ENCODE peak calls at places on chromosomes 13 and 19, in seven cellular contexts. S is neural progenitor cell; P is smooth muscle cell of the brain vasculature; Q is retinal pigment epithelial cell; K is ureter; E is heart right ventricle; F is activated CD4-positive, alpha-beta memory T cell treated with anti-CD3 and anti-CD28 coated beads, Interleukin-2, amount 10 ng/mL, durations not matched to agents 7 days and 5 days. V is an unnamed sample.

GRCh38 chr13:98517576-98518310 is 59.2 kb downstream of the STK24 start:
- DNase-seq in S (no peak), P (no peak), Q (no peak), K (no peak), E (no peak), F (peak), V (no peak)

GRCh38 chr19:55118401-55118991 is 1.1 kb upstream of the PPP1R12C start:
- DNase-seq in S (peak), P (peak), Q (no peak), K (no peak), E (peak), F (peak), V (no peak)

GRCh38 chr13:113140677-113141590 is 17.5 kb upstream of the PROZ start:
- DNase-seq in S (no peak), P (no peak), Q (no peak), K (peak), E (no peak), F (no peak), V (no peak)

GRCh38 chr19:14091086-14091884 is 734 bp upstream of the SAMD1 start:
- DNase-seq in S (no peak), P (no peak), Q (no peak), K (peak), E (no peak), F (peak), V (no peak)

GRCh38 chr19:38277969-38278680 is 13.8 kb downstream of the SPINT2 start:
- DNase-seq in S (no peak), P (no peak), Q (no peak), K (no peak), E (peak), F (no peak), V (no peak)

GRCh38 chr13:114112826-114113322 is 19.5 kb downstream of the RASA3 start:
- DNase-seq in S (peak), P (no peak), Q (no peak), K (no peak), E (no peak), F (no peak), V (no peak)

GRCh38 chr13:67343777-67344176 is 113.6 kb upstream of the PCDH9 start:
- DNase-seq in S (no peak), P (no peak), Q (no peak), K (no peak), E (no peak), F (no peak), V (no peak)

GRCh38 chr19:1944088-1944915 is 3.3 kb downstream of the CSNK1G2 start:
- DNase-seq in S (no peak), P (no peak), Q (no peak), K (no peak), E (no peak), F (no peak), V (no peak)

GRCh38 chr19:29285878-29286277 is 72.9 kb upstream of the UQCRFS1 start:
- DNase-seq in S (peak), P (no peak), Q (no peak), K (peak), E (no peak), F (no peak), V (no peak)

GRCh38 chr19:11091343-11092153 is 2.3 kb downstream of the LDLR start:
- DNase-seq in S (no peak), P (no peak), Q (peak), K (peak), E (no peak), F (peak), V (peak)

GRCh38 chr13:50222569-50223332 is 207.5 kb downstream of the KCNRG start:
- DNase-seq in S (no peak), P (no peak), Q (no peak), K (peak), E (peak), F (peak), V (peak)

GRCh38 chr13:32905063-32905863 is 111.0 kb upstream of the KL start:
- DNase-seq in S (no peak), P (no peak), Q (no peak), K (no peak), E (no peak), F (peak), V (no peak)